ENCODE peak calls at places on chromosome 9, in four cellular contexts. O is breast epithelium, N is gastrocnemius medialis, R is H9. X is an unnamed sample. For H3K9me3 and H3K27me3, the result is how much of the 10 kb centered on the place peaks cover.

GRCh38 chr9:131799177-131799823 is 59.4 kb upstream of the RAPGEF1 start:
- DNase-seq in O (no peak), N (no peak), R (peak), X (peak)

GRCh38 chr9:18061332-18061731 is 412.6 kb upstream of the ADAMTSL1 start:
- DNase-seq in O (no peak), N (no peak), R (no peak), X (no peak)

GRCh38 chr9:4832786-4833579 is 40.2 kb downstream of the RCL1 start:
- DNase-seq in O (no peak), N (no peak), R (no peak), X (no peak)

GRCh38 chr9:81462759-81463158 is 226.6 kb downstream of the TLE1 start:
- DNase-seq in O (no peak), N (no peak), R (no peak), X (no peak)

GRCh38 chr9:123640792-123641222 is 284.8 kb downstream of the CRB2 start:
- DNase-seq in O (no peak), N (no peak), R (no peak), X (no peak)

GRCh38 chr9:76456202-76456926 is 2.6 kb upstream of the GCNT1 start:
- DNase-seq in O (no peak), N (no peak), R (peak), X (peak)

GRCh38 chr9:73348485-73348884 is 196.8 kb downstream of the ANXA1 start:
- DNase-seq in O (no peak), N (no peak), R (no peak), X (no peak)

GRCh38 chr9:36716496-36716895 is 143.8 kb downstream of the MELK start:
- DNase-seq in O (no peak), N (no peak), R (no peak), X (no peak)

GRCh38 chr9:91077624-91078023 is 276.0 kb downstream of the SYK start:
- DNase-seq in O (no peak), N (no peak), R (no peak), X (no peak)

GRCh38 chr9:112074250-112075008 is 100.7 kb downstream of the SUSD1 start:
- DNase-seq in O (no peak), N (peak), R (peak), X (peak)

GRCh38 chr9:86660146-86660545 is 287.2 kb downstream of the GAS1 start:
- DNase-seq in O (no peak), N (no peak), R (no peak), X (no peak)

GRCh38 chr9:89408628-89409101 is 89.2 kb downstream of the SEMA4D start:
- DNase-seq in O (no peak), N (no peak), R (no peak), X (peak)

GRCh38 chr9:129278391-129279237 is 100.6 kb upstream of the IER5L start:
- DNase-seq in O (peak), N (no peak), R (peak), X (peak)

GRCh38 chr9:96553070-96553469 is 66.6 kb downstream of the CDC14B start:
- DNase-seq in O (no peak), N (no peak), R (no peak), X (no peak)

GRCh38 chr9:131012396-131012917 is 3.5 kb downstream of the LAMC3 start:
- DNase-seq in O (no peak), N (peak), R (no peak), X (no peak)

GRCh38 chr9:1018121-1018520 is 32.0 kb upstream of the DMRT2 start:
- DNase-seq in O (no peak), N (no peak), R (peak), X (no peak)

GRCh38 chr9:14482856-14483255 is 168.9 kb upstream of the NFIB start:
- DNase-seq in O (no peak), N (no peak), R (no peak), X (no peak)

GRCh38 chr9:32487981-32488380 is 38.0 kb downstream of the RIGI start:
- DNase-seq in O (no peak), N (no peak), R (no peak), X (no peak)

GRCh38 chr9:87760534-87760933 is 34.6 kb downstream of the CTSL start:
- DNase-seq in O (no peak), N (no peak), R (no peak), X (no peak)

GRCh38 chr9:107275530-107275929 is 7.5 kb upstream of the RAD23B start:
- DNase-seq in O (no peak), N (no peak), R (no peak), X (no peak)
- H3K9me3 ChIP-seq in O (under half), N (under half), R (under half), X (under half)

GRCh38 chr9:121561385-121562222 is 62.0 kb upstream of the GGTA1 start:
- DNase-seq in O (no peak), N (no peak), R (no peak), X (no peak)
- TF ChIP-seq CTCF in O (no peak), N (no peak), R (no peak), X (no peak)

DNA sequence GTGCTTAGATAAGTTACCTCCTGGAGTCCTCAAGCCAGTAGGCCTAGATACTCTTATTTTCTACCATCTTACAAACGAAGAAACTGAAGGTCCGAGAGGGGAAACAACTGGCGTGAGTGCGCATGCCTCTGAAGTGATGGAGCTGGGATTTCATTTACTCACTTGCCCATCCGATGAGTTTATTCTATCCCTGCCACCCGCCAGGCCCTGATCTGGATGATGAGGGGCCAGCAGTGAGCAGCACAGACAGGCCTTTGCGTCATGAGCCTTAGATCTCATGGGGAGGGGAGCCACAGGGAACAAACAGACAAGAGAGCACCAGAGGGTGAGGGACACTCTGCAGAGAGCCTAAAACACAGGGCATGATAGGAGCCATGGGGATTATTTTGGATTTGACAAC is 34.1 kb upstream of the SLC2A8 start:
- DNase-seq in O (no peak), N (no peak), R (no peak), X (no peak)
- H3K27me3 ChIP-seq in O (under half), N (under half), R (under half), X (under half)

GRCh38 chr9:133799716-133800115 is 61.6 kb upstream of the SARDH start:
- DNase-seq in O (no peak), N (no peak), R (no peak), X (no peak)
- H3K9me3 ChIP-seq in O (under half), N (under half), R (under half), X (under half)

GRCh38 chr9:108434036-108434435 is 421.8 kb downstream of the ACTL7B start:
- DNase-seq in O (no peak), N (no peak), R (no peak), X (no peak)
- TF ChIP-seq CTCF in O (no peak), N (no peak), R (no peak), X (no peak)

DNA sequence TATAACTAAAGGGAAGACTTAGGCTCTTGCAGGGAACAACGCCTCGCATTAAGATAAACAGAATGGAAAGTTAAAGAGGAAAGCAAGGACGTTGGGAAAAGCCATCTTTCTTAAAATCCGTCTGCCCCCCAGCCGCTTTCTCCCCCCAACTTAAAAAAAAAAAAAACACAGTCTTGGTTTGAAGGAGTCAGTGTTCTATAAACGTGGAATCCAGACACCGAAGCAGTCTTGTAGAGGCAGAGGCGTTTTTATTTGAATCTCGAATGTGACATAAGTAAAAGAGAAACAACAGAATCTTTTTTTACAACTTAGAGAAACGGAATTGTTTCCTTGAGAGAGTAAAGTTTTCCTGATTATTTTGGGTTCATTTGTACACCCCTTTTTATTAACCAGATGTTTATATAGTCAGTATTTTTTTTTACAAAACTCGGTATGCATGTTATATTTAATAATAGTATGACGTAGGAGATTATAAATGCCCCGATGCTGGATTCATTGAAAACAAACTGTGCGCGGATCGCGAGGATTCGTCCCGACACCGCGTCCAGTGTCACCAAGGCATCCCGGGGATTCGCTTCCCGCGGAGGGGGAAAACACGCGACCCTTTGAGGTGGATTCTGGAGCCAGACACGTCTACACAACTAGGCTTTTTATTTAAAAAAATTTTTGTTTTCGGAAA is 6.8 kb downstream of the PTCH1 start:
- DNase-seq in O (no peak), N (no peak), R (no peak), X (no peak)
- H3K27me3 ChIP-seq in O (under half), N (under half), R (under half), X (under half)

GRCh38 chr9:135122316-135122715 is 34.8 kb downstream of the OLFM1 start:
- DNase-seq in O (no peak), N (no peak), R (no peak), X (no peak)
- H3K9me3 ChIP-seq in O (under half), N (under half), R (under half), X (under half)

GRCh38 chr9:121499427-121500164 is at the start of gene GGTA1:
- DNase-seq in O (peak), N (peak), R (peak), X (no peak)
- TF ChIP-seq CTCF in O (no peak), N (no peak), R (no peak), X (no peak)